ENCODE peak calls at places on chromosomes 5 and 9, in four cellular contexts. X, A, S and M are unnamed samples.

GRCh38 chr5:113034182-113034773 is 57.7 kb downstream of the DCP2 start:
- DNase-seq in A (no peak), X (peak; percentile 24), S (no peak), M (no peak)

GRCh38 chr5:67537439-67538342 is 341.1 kb upstream of the CD180 start:
- DNase-seq in X (no peak), A (no peak), S (no peak), M (no peak)

GRCh38 chr5:139648205-139649081 is at the start of gene CXXC5:
- DNase-seq in S (no peak), X (peak; percentile 88), A (peak; percentile 90), M (peak; percentile 79)

GRCh38 chr5:107975568-107975967 is 304.8 kb upstream of the EFNA5 start:
- DNase-seq in S (no peak), A (no peak), X (peak; percentile 36), M (no peak)

GRCh38 chr5:170738840-170739239 is 44.7 kb upstream of the GABRP start:
- DNase-seq in S (no peak), X (no peak), A (no peak), M (no peak)

GRCh38 chr9:79701651-79702050 is 129.9 kb downstream of the TLE4 start:
- DNase-seq in A (peak; percentile 13), X (no peak), S (no peak), M (no peak)

GRCh38 chr5:61706751-61707150 is 374.7 kb downstream of the ZSWIM6 start:
- DNase-seq in S (no peak), X (no peak), A (no peak), M (no peak)

GRCh38 chr9:110526426-110526825 is 53.1 kb downstream of the SVEP1 start:
- DNase-seq in A (no peak), X (no peak), S (no peak), M (no peak)

GRCh38 chr9:130995399-130995941 is 13.5 kb upstream of the LAMC3 start:
- DNase-seq in A (peak; percentile 19), S (no peak), X (peak; percentile 40), M (no peak)

GRCh38 chr5:133932441-133933168 is 35.8 kb downstream of the C5orf15 start:
- DNase-seq in S (no peak), A (peak; percentile 18), X (no peak), M (no peak)

GRCh38 chr9:137187386-137187785 is 974 bp downstream of the ANAPC2 start:
- DNase-seq in X (no peak), A (no peak), S (no peak), M (no peak)

GRCh38 chr5:134526483-134527155 is 1.1 kb downstream of the JADE2 start:
- DNase-seq in S (peak; percentile 67), A (peak; percentile 87), X (peak; percentile 92), M (peak; percentile 74)

GRCh38 chr5:119332978-119333401 is 22.8 kb upstream of the TNFAIP8 start:
- DNase-seq in A (no peak), S (no peak), X (no peak), M (no peak)

GRCh38 chr9:764105-764524 is 77.4 kb upstream of the DMRT1 start:
- DNase-seq in A (peak; percentile 76), S (peak; percentile 75), X (peak; percentile 94), M (peak; percentile 60)

GRCh38 chr9:14428781-14429230 is 114.9 kb upstream of the NFIB start:
- DNase-seq in S (peak; percentile 25), X (peak; percentile 97), A (peak; percentile 58), M (peak; percentile 72)

GRCh38 chr5:145776886-145777285 is 58.3 kb downstream of the PRELID2 start:
- DNase-seq in A (no peak), S (no peak), X (no peak), M (no peak)

GRCh38 chr5:157215143-157215825 is 34.6 kb downstream of the ITK start:
- DNase-seq in A (no peak), S (no peak), X (no peak), M (no peak)

GRCh38 chr9:16704489-16705111 is 165.9 kb downstream of the BNC2 start:
- DNase-seq in S (no peak), A (peak; percentile 13), X (peak; percentile 65), M (no peak)

GRCh38 chr5:133253076-133253475 is 201.3 kb downstream of the HSPA4 start:
- DNase-seq in S (no peak), X (no peak), A (no peak), M (no peak)

GRCh38 chr5:112933651-112934365 is 11.8 kb upstream of the REEP5 start:
- DNase-seq in S (no peak), A (no peak), X (no peak), M (no peak)

GRCh38 chr9:113577525-113578261 is 114.2 kb downstream of the RGS3 start:
- DNase-seq in A (no peak), S (no peak), X (no peak), M (no peak)

GRCh38 chr5:75756191-75756590 is 39.0 kb upstream of the POC5 start:
- DNase-seq in X (no peak), S (no peak), A (no peak), M (no peak)

GRCh38 chr9:134367796-134368490 is 41.7 kb downstream of the RXRA start:
- DNase-seq in S (no peak), X (no peak), A (no peak), M (no peak)

GRCh38 chr9:133666845-133667244 is 30.7 kb downstream of the DBH start:
- DNase-seq in S (no peak), A (no peak), X (no peak), M (no peak)

GRCh38 chr5:177495243-177496060 is 2.0 kb downstream of the PDLIM7 start:
- DNase-seq in A (peak; percentile 70), S (peak; percentile 62), X (peak; percentile 85), M (peak; percentile 71)
- H3K27ac ChIP-seq in A (peak overlapping the region; percentile 94), S (peak overlapping the region; percentile 60), X (peak overlapping the region; percentile 98), M (peak overlapping the region; percentile 85)

GRCh38 chr9:72362680-72363139 is 2.3 kb downstream of the ZFAND5 start:
- DNase-seq in A (peak; percentile 59), S (peak; percentile 75), X (peak; percentile 18), M (no peak)
- TF ChIP-seq POLR2AphosphoS5 in A (peak; percentile 40), S (no peak), X (no peak), M (peak; percentile 80)

DNA sequence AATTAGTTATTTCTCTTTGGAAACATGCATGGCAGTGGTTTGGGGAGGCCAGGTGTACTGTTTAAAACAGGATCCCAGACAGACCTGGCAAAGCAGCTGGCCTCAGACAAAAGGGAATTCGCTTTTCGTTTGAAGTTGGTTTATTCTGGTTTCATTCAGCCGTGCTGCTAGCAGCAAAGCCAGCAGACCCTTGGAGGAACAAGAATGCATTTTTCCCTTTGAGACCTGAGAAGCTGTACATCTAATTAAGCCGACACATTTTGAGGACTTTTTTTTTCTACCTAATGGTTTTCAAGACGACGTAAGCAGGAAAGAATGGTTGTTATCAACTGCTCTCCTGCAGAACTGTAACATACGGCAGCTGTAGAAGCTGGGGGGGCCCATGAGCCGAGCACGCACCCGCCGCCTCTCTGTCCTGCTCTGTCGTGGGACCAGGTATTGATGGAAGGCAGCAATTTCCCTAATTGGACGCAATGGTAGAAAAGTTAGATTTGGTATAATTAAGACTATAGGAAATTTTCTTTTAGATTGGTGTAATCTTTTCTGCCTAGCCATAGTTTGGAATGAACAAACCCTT is 13.6 kb downstream of the PLEKHG4B start:
- DNase-seq in A (no peak), X (no peak), S (no peak), M (no peak)
- H3K4me1 ChIP-seq in A (no peaks in the 10 kb centered on the region), X (peaks cover 24% of the 10 kb centered on the region), S (no peaks in the 10 kb centered on the region), M (no peaks in the 10 kb centered on the region)

GRCh38 chr9:92988215-92988731 is 41.0 kb downstream of the FGD3 start:
- DNase-seq in S (no peak), A (no peak), X (no peak), M (no peak)
- H3K27ac ChIP-seq in S (no peak overlapping the region), A (no peak overlapping the region), X (peak overlapping the region; percentile 86), M (peak overlapping the region; percentile 50)

DNA sequence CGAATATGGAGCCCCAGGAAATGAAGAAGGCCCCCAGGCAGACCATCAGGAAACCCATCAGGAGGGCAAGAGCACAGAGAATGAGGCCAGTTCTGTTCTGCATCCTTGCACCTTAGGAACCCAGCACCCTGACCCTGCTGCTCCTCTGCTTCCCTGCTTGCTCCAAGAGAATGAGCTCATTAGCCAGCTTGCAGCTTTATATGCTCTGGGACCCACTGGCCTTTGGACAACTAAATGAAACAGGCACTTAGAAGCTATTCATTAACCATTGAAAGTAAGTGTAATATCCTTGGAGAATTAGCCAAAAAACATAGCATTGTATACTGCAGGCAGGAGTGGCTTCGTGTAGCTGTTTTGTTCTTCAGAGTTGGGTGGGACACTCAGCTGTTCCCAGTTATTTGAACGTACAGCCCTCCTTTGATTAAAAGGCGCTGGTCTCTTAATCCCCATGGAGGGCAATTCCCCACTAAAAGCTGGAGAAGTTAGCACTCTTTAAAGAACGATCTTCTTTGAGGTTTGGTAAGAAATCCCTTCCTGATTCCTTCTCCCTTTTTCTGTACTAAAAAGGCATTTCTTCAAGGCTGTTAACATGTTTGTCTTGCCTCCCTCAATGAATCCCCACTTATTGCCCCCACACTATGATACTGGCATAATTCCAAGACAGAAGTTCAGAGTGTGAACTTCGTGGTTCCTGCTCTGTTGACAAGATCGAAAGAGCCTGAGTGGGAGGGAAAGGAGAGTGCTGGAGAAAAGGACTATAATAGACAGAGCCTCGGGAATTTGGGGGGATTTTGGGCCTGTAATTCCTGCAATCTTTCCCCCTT is at the start of gene TMEM252:
- DNase-seq in A (peak; percentile 47), X (no peak), S (no peak), M (no peak)
- TF ChIP-seq POLR2AphosphoS5 in A (peak; percentile 61), X (no peak), S (no peak), M (no peak)

DNA sequence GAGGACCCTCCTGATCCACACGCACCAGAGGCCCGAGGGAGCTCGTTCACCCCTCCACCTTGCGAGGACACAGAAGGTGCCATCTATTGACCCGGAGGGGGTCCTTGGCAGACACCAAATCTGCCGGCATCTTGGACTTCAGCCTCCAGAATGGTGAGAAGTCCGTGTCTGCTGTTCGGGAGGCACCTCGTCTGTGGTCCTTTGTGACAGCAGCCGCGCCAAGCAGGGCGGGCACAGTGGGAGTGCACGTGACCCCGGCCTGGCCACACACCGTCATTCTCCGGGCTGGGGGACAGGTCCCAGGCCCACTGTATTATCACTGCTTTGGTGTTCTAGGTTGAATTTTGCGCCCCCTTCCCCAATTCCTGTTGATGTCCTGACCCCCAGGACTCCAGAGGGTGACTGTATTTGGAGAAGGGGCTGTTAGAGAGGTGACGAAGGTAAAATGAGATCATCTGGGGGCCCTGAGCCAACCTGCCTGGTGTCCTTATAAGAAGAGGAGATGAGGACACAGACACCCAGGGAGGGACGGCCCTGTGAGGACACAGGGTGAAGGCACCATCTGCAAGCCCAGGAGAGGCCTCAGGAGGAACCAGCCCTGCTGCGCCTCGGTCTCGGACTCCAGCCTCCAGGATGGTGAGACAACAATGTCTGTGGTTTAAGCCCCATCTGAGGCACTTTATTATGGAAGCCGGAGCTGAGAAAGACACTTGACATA is 15.6 kb downstream of the LPCAT1 start:
- DNase-seq in S (no peak), A (peak; percentile 3), X (no peak), M (no peak)
- H3K4me1 ChIP-seq in S (peaks cover 9% of the 10 kb centered on the region), A (no peaks in the 10 kb centered on the region), X (peaks cover 41% of the 10 kb centered on the region), M (no peaks in the 10 kb centered on the region)

DNA sequence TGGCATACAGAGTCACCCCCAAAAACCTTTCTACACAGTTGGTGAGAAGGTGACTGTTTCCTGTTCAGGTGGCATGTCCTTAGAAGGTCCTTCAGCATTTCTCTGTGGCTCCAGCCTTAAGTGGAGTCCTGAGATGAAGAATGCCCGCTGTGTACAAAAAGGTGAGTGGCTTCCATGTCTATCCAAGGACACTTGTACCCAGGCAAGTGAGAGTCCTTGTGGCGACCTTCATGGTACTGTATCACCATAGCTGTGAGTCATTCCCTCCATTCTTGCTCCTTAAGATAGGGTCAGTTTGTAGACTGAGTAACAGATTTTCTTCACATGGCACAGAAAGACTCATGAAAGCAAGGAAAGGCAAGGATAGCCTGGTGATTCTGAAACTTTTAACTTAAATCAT is 63.1 kb downstream of the C7 start:
- DNase-seq in S (no peak), X (no peak), A (no peak), M (no peak)
- H3K27ac ChIP-seq in S (no peak overlapping the region), X (no peak overlapping the region), A (no peak overlapping the region), M (no peak overlapping the region)